ENCODE peak calls at places on chromosomes 11 and 22, in five cellular contexts. O is brain microvascular endothelial cell, Q is cardiac muscle cell, A is psoas muscle, N is mammary epithelial cell. D is an unnamed sample.
A peak's percentile ranks its signal among the peaks of the same experiment; 100 is the strongest.

GRCh38 chr11:4184163-4184916 is 89.7 kb downstream of the RRM1 start:
- DNase-seq in A (no peak), N (no peak), Q (peak; percentile 10), O (no peak), D (no peak)

GRCh38 chr11:120883404-120884135 is 140.3 kb upstream of the TBCEL start:
- DNase-seq in Q (peak; percentile 42), A (peak; percentile 31), N (peak; percentile 5), O (no peak), D (no peak)

GRCh38 chr11:3341298-3341697 is 37.6 kb downstream of the ZNF195 start:
- DNase-seq in Q (peak; percentile 41), N (peak; percentile 27), A (peak; percentile 34), O (peak; percentile 20), D (no peak)

GRCh38 chr11:89487016-89487415 is 4.2 kb downstream of the NOX4 start:
- DNase-seq in N (no peak), Q (no peak), A (no peak), O (no peak), D (no peak)

GRCh38 chr11:17760102-17761029 is 25.8 kb downstream of the KCNC1 start:
- DNase-seq in N (peak; percentile 26), O (peak; percentile 9), Q (peak; percentile 55), A (peak; percentile 45), D (peak; percentile 11)

GRCh38 chr22:24146791-24147353 is 34.4 kb upstream of the SUSD2 start:
- DNase-seq in A (no peak), Q (peak; percentile 85), O (peak; percentile 29), N (no peak), D (peak; percentile 52)

GRCh38 chr11:18093946-18094345 is 11.9 kb downstream of the SAAL1 start:
- DNase-seq in O (no peak), Q (no peak), N (no peak), A (no peak), D (no peak)

GRCh38 chr11:40722179-40722795 is 737.2 kb downstream of the LRRC4C start:
- DNase-seq in O (no peak), Q (peak; percentile 6), A (no peak), N (peak; percentile 28), D (no peak)

GRCh38 chr22:49925525-49926128 is 7.2 kb downstream of the CRELD2 start:
- DNase-seq in N (no peak), A (no peak), O (no peak), Q (no peak), D (no peak)

GRCh38 chr22:41387341-41387740 is 5.6 kb downstream of the TEF start:
- DNase-seq in O (no peak), Q (no peak), A (no peak), N (no peak), D (no peak)

GRCh38 chr11:102603091-102603490 is 22.0 kb downstream of the MMP20 start:
- DNase-seq in A (no peak), Q (peak; percentile 76), O (peak; percentile 76), N (peak; percentile 98), D (peak; percentile 79)

GRCh38 chr11:10117709-10118341 is 176.2 kb downstream of the SBF2 start:
- DNase-seq in Q (peak; percentile 84), N (peak; percentile 26), O (no peak), A (no peak), D (no peak)

GRCh38 chr11:131694526-131695424 is 324.4 kb downstream of the NTM start:
- DNase-seq in Q (peak; percentile 86), N (peak; percentile 65), A (peak; percentile 78), O (peak; percentile 70), D (peak; percentile 64)

GRCh38 chr11:20013346-20014066 is 146.8 kb downstream of the DBX1 start:
- DNase-seq in A (peak; percentile 56), N (peak; percentile 56), Q (peak; percentile 42), O (no peak), D (no peak)

GRCh38 chr11:123125169-123125568 is 63.2 kb upstream of the HSPA8 start:
- DNase-seq in O (no peak), N (no peak), Q (no peak), A (no peak), D (no peak)

GRCh38 chr11:95108159-95108611 is 18.5 kb downstream of the ENDOD1 start:
- DNase-seq in O (peak; percentile 83), A (peak; percentile 54), Q (peak; percentile 81), N (peak; percentile 83), D (peak; percentile 48)

GRCh38 chr11:93757924-93758865 is 16.7 kb downstream of the C11orf54 start:
- DNase-seq in Q (no peak), A (no peak), N (no peak), O (no peak), D (no peak)

GRCh38 chr11:15627560-15627959 is 512.8 kb downstream of the INSC start:
- DNase-seq in Q (no peak), N (peak; percentile 31), A (no peak), O (peak; percentile 51), D (no peak)

GRCh38 chr11:126433989-126434949 is 78.8 kb downstream of the ST3GAL4 start:
- DNase-seq in O (no peak), N (no peak), Q (no peak), A (no peak), D (no peak)

GRCh38 chr11:42536961-42537360 is 774.8 kb upstream of the API5 start:
- DNase-seq in O (no peak), N (peak; percentile 55), A (no peak), Q (no peak), D (no peak)

GRCh38 chr22:39178206-39179111 is 26.0 kb upstream of the CBX7 start:
- DNase-seq in A (no peak), Q (peak; percentile 79), O (peak; percentile 54), N (no peak), D (no peak)

GRCh38 chr22:24894998-24895397 is 51.5 kb downstream of the LHFPL7 start:
- DNase-seq in O (peak; percentile 56), Q (peak; percentile 92), N (peak; percentile 39), A (peak; percentile 67), D (peak; percentile 18)

GRCh38 chr11:87061766-87062165 is 24.0 kb downstream of the TMEM135 start:
- DNase-seq in A (no peak), O (no peak), Q (no peak), N (no peak), D (no peak)

GRCh38 chr22:36986242-36986821 is 32.9 kb downstream of the TST start:
- DNase-seq in O (no peak), N (no peak), Q (no peak), A (no peak), D (no peak)

GRCh38 chr11:122486793-122487495 is 168.6 kb upstream of the UBASH3B start:
- DNase-seq in N (peak; percentile 50), A (no peak), Q (peak; percentile 8), O (peak; percentile 2), D (no peak)

GRCh38 chr22:30694638-30695350 is at the start of gene OSBP2:
- DNase-seq in O (no peak), A (peak; percentile 44), N (no peak), Q (peak; percentile 6), D (no peak)

GRCh38 chr22:23431337-23432072 is 148.6 kb downstream of the IGLL1 start:
- DNase-seq in Q (peak; percentile 13), O (peak; percentile 40), A (no peak), N (no peak), D (no peak)

GRCh38 chr11:121040614-121041002 is 16.7 kb downstream of the TBCEL start:
- DNase-seq in N (no peak), A (no peak), O (no peak), Q (no peak), D (no peak)

DNA sequence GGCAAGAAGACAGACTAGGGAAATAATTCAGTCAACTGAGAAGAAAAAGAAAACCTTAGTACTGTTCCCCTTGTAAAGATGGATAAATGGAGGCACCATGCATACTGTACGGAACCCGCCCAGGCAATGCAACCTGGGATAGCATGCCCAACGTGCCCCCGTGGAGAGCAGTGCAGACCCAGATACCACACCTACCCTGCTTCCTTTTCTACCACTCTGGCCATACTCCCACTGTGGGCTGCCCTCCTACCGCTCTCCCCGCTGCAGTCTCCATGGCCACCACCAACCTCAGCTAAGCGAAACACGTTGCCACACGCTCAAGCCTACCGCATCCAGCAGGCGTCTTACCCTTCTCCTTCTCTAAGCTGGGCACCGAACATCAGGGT is 117.4 kb upstream of the SERPIND1 start:
- DNase-seq in O (no peak), Q (no peak), N (no peak), A (no peak), D (no peak)
- H3K4me3 ChIP-seq in O (no peak overlapping the region), Q (no peak overlapping the region), N (no peak overlapping the region), A (no peak overlapping the region), D (no peak overlapping the region)

GRCh38 chr22:17627961-17628303 is 617 bp downstream of the ATP6V1E1 start:
- DNase-seq in A (no peak), N (no peak), Q (peak; percentile 10), O (no peak), D (no peak)
- TF ChIP-seq CTCF in A (no peak), N (no peak), Q (no peak), O (no peak), D (no peak)

GRCh38 chr22:43955883-43956286 is 643 bp downstream of the SAMM50 start:
- DNase-seq in A (no peak), N (no peak), Q (peak; percentile 34), O (no peak), D (no peak)

GRCh38 chr22:43955040-43955882 is at the start of gene SAMM50:
- DNase-seq in Q (peak; percentile 94), A (peak; percentile 95), O (peak; percentile 87), N (peak; percentile 90), D (peak; percentile 63)

GRCh38 chr22:43951966-43952365 is 3.3 kb upstream of the SAMM50 start:
- DNase-seq in A (no peak), O (no peak), N (no peak), Q (no peak), D (no peak)

GRCh38 chr22:43956383-43956782 is 1.1 kb downstream of the SAMM50 start:
- DNase-seq in N (no peak), O (no peak), Q (peak; percentile 14), A (no peak), D (no peak)

GRCh38 chr22:43953988-43954771 is 1.1 kb upstream of the SAMM50 start:
- DNase-seq in O (no peak), A (no peak), Q (no peak), N (no peak), D (no peak)
- H3K4me3 ChIP-seq in O (peak overlapping the region; percentile 92), A (peak overlapping the region; percentile 85), Q (peak overlapping the region; percentile 55), N (peak overlapping the region; percentile 89), D (peak overlapping the region; percentile 92)

DNA sequence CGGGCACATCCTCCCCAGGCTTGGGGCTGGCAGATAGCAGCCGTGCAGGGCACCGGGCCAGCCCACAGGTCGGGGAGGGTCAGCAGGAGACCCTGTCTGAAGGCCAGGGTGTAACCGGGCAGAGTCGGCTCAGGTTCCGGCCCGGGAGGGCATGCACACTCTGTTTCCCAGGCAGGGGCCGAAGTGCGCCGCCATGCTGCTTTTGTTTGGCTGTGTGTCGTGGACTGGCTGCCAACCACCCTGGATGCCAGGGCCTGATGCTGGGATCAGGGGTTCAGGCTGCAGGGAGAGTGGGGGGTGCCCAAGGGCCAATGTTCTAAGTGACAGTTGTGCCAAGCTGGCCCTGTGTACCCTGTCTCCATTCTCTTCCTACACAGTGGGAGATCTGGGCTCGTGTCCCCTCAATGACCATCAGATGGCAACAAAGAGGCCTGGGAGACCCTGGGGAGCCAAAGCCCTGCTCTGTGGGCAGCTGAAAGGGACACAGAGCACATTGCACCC is 120.9 kb upstream of the B3GAT1 start:
- DNase-seq in A (no peak), N (no peak), Q (no peak), O (no peak), D (no peak)
- TF ChIP-seq CTCF in A (no peak), N (no peak), Q (no peak), O (no peak), D (no peak)

GRCh38 chr11:69704508-69705245 is 855 bp upstream of the FGF19 start:
- DNase-seq in A (no peak), O (no peak), N (no peak), Q (peak; percentile 28), D (no peak)
- H3K4me3 ChIP-seq in A (peak overlapping the region; percentile 11), O (no peak overlapping the region), N (no peak overlapping the region), Q (peak overlapping the region; percentile 15), D (no peak overlapping the region)

GRCh38 chr11:116513894-116514293 is 258.9 kb downstream of the BUD13 start:
- DNase-seq in O (peak; percentile 12), Q (peak; percentile 75), N (no peak), A (no peak), D (no peak)
- TF ChIP-seq CTCF in O (peak; percentile 31), Q (peak; percentile 41), N (peak; percentile 29), A (no peak), D (peak; percentile 27)